ENCODE peak calls at places on chromosome 19, in nine cellular contexts. One of them, this sample, is unnamed.
A peak's percentile ranks its signal among the peaks of the same experiment; 100 is the strongest.

GRCh38 chr19:14433454-14434156 is 499 bp downstream of the PKN1 start:
- DNase-seq in tibial nerve: no peak
- DNase-seq in body of pancreas: peak; percentile 57
- DNase-seq in breast epithelium: no peak
- DNase-seq in testis: peak; percentile 49
- DNase-seq in sigmoid colon: no peak
- DNase-seq in adrenal gland: no peak
- DNase-seq in ovary: peak; percentile 29
- DNase-seq in A549: no peak
- DNase-seq in this sample: peak; percentile 86

GRCh38 chr19:53875602-53876340 is 6.2 kb upstream of the PRKCG start:
- DNase-seq in testis: no peak
- DNase-seq in sigmoid colon: no peak
- DNase-seq in body of pancreas: no peak
- DNase-seq in ovary: no peak
- DNase-seq in adrenal gland: no peak
- DNase-seq in breast epithelium: no peak
- DNase-seq in tibial nerve: no peak
- DNase-seq in A549: no peak
- DNase-seq in this sample: no peak

GRCh38 chr19:46040125-46040524 is 677 bp downstream of the IGFL4 start:
- DNase-seq in body of pancreas: no peak
- DNase-seq in testis: no peak
- DNase-seq in A549: no peak
- DNase-seq in sigmoid colon: no peak
- DNase-seq in ovary: no peak
- DNase-seq in adrenal gland: no peak
- DNase-seq in breast epithelium: no peak
- DNase-seq in tibial nerve: no peak
- DNase-seq in this sample: no peak

GRCh38 chr19:7293795-7294570 is at the start of gene INSR:
- DNase-seq in testis: peak; percentile 87
- DNase-seq in adrenal gland: peak; percentile 91
- DNase-seq in A549: peak; percentile 81
- DNase-seq in tibial nerve: peak; percentile 79
- DNase-seq in breast epithelium: peak; percentile 86
- DNase-seq in sigmoid colon: peak; percentile 95
- DNase-seq in ovary: peak; percentile 90
- DNase-seq in body of pancreas: peak; percentile 93
- DNase-seq in this sample: peak; percentile 91

GRCh38 chr19:2274937-2275535 is 6.9 kb downstream of the PEAK3 start:
- DNase-seq in adrenal gland: peak; percentile 84
- DNase-seq in breast epithelium: peak; percentile 48
- DNase-seq in ovary: peak; percentile 55
- DNase-seq in testis: peak; percentile 77
- DNase-seq in sigmoid colon: peak; percentile 83
- DNase-seq in A549: peak; percentile 69
- DNase-seq in body of pancreas: peak; percentile 70
- DNase-seq in tibial nerve: no peak
- DNase-seq in this sample: peak; percentile 89

GRCh38 chr19:44677019-44677809 is 5.9 kb downstream of the CEACAM19 start:
- DNase-seq in body of pancreas: no peak
- DNase-seq in breast epithelium: no peak
- DNase-seq in A549: peak; percentile 89
- DNase-seq in sigmoid colon: no peak
- DNase-seq in testis: peak; percentile 62
- DNase-seq in ovary: no peak
- DNase-seq in adrenal gland: peak; percentile 70
- DNase-seq in tibial nerve: no peak
- DNase-seq in this sample: no peak

GRCh38 chr19:4140237-4140711 is 13.2 kb upstream of the CREB3L3 start:
- DNase-seq in adrenal gland: peak; percentile 45
- DNase-seq in breast epithelium: no peak
- DNase-seq in tibial nerve: no peak
- DNase-seq in testis: peak; percentile 57
- DNase-seq in ovary: no peak
- DNase-seq in A549: peak; percentile 88
- DNase-seq in body of pancreas: peak; percentile 53
- DNase-seq in sigmoid colon: no peak
- DNase-seq in this sample: peak; percentile 77

GRCh38 chr19:7515471-7516226 is at the start of gene ZNF358:
- DNase-seq in body of pancreas: peak; percentile 69
- DNase-seq in sigmoid colon: peak; percentile 88
- DNase-seq in breast epithelium: peak; percentile 53
- DNase-seq in adrenal gland: peak; percentile 72
- DNase-seq in ovary: peak; percentile 70
- DNase-seq in A549: peak; percentile 67
- DNase-seq in tibial nerve: peak; percentile 43
- DNase-seq in testis: peak; percentile 67
- DNase-seq in this sample: peak; percentile 90

GRCh38 chr19:39408392-39409206 is 2.0 kb downstream of the ZFP36 start:
- DNase-seq in ovary: peak; percentile 41
- DNase-seq in testis: no peak
- DNase-seq in tibial nerve: no peak
- DNase-seq in adrenal gland: peak; percentile 49
- DNase-seq in breast epithelium: peak; percentile 71
- DNase-seq in A549: no peak
- DNase-seq in sigmoid colon: peak; percentile 73
- DNase-seq in body of pancreas: peak; percentile 71
- DNase-seq in this sample: peak; percentile 86

GRCh38 chr19:7497292-7497691 is 8.5 kb upstream of the PEX11G start:
- DNase-seq in A549: no peak
- DNase-seq in breast epithelium: no peak
- DNase-seq in sigmoid colon: no peak
- DNase-seq in ovary: no peak
- DNase-seq in adrenal gland: no peak
- DNase-seq in tibial nerve: no peak
- DNase-seq in body of pancreas: no peak
- DNase-seq in testis: no peak
- DNase-seq in this sample: no peak

GRCh38 chr19:34066007-34066656 is 106.2 kb upstream of the LSM14A start:
- DNase-seq in tibial nerve: no peak
- DNase-seq in testis: no peak
- DNase-seq in breast epithelium: no peak
- DNase-seq in A549: no peak
- DNase-seq in ovary: no peak
- DNase-seq in body of pancreas: no peak
- DNase-seq in sigmoid colon: no peak
- DNase-seq in adrenal gland: no peak
- DNase-seq in this sample: no peak

GRCh38 chr19:49835562-49835961 is 15.4 kb upstream of the PTOV1 start:
- DNase-seq in tibial nerve: no peak
- DNase-seq in A549: no peak
- DNase-seq in testis: no peak
- DNase-seq in sigmoid colon: no peak
- DNase-seq in body of pancreas: no peak
- DNase-seq in ovary: no peak
- DNase-seq in breast epithelium: no peak
- DNase-seq in adrenal gland: no peak
- DNase-seq in this sample: no peak

GRCh38 chr19:19501798-19502197 is 13.6 kb downstream of the TSSK6 start:
- DNase-seq in testis: no peak
- DNase-seq in tibial nerve: no peak
- DNase-seq in adrenal gland: no peak
- DNase-seq in body of pancreas: no peak
- DNase-seq in ovary: no peak
- DNase-seq in breast epithelium: no peak
- DNase-seq in sigmoid colon: no peak
- DNase-seq in A549: no peak
- DNase-seq in this sample: peak; percentile 63

GRCh38 chr19:58024661-58025060 is 9.2 kb upstream of the ZSCAN1 start:
- DNase-seq in sigmoid colon: no peak
- DNase-seq in tibial nerve: no peak
- DNase-seq in adrenal gland: no peak
- DNase-seq in ovary: no peak
- DNase-seq in A549: no peak
- DNase-seq in testis: no peak
- DNase-seq in breast epithelium: no peak
- DNase-seq in body of pancreas: no peak
- DNase-seq in this sample: no peak

GRCh38 chr19:32201211-32201610 is 144.2 kb upstream of the ZNF507 start:
- DNase-seq in testis: no peak
- DNase-seq in adrenal gland: no peak
- DNase-seq in sigmoid colon: no peak
- DNase-seq in A549: no peak
- DNase-seq in ovary: no peak
- DNase-seq in breast epithelium: no peak
- DNase-seq in body of pancreas: no peak
- DNase-seq in tibial nerve: no peak
- DNase-seq in this sample: peak; percentile 22

GRCh38 chr19:751501-752341 is 809 bp downstream of the MISP start:
- DNase-seq in body of pancreas: peak; percentile 13
- DNase-seq in sigmoid colon: no peak
- DNase-seq in testis: no peak
- DNase-seq in ovary: no peak
- DNase-seq in breast epithelium: no peak
- DNase-seq in adrenal gland: no peak
- DNase-seq in A549: peak; percentile 84
- DNase-seq in tibial nerve: no peak
- DNase-seq in this sample: no peak
- H3K4me3 ChIP-seq in body of pancreas: no peak overlapping the region
- H3K4me3 ChIP-seq in sigmoid colon: no peak overlapping the region
- H3K4me3 ChIP-seq in testis: no peak overlapping the region
- H3K4me3 ChIP-seq in ovary: no peak overlapping the region
- H3K4me3 ChIP-seq in breast epithelium: peak overlapping the region; percentile 21
- H3K4me3 ChIP-seq in adrenal gland: no peak overlapping the region
- H3K4me3 ChIP-seq in A549: peak overlapping the region; percentile 89
- H3K4me3 ChIP-seq in tibial nerve: no peak overlapping the region
- H3K4me3 ChIP-seq in this sample: no peak overlapping the region

GRCh38 chr19:55424518-55424917 is 16.9 kb upstream of the UBE2S start:
- DNase-seq in breast epithelium: no peak
- DNase-seq in body of pancreas: no peak
- DNase-seq in tibial nerve: no peak
- DNase-seq in sigmoid colon: no peak
- DNase-seq in adrenal gland: no peak
- DNase-seq in A549: no peak
- DNase-seq in testis: no peak
- DNase-seq in ovary: no peak
- DNase-seq in this sample: no peak
- H3K27ac ChIP-seq in breast epithelium: no peak overlapping the region
- H3K27ac ChIP-seq in body of pancreas: no peak overlapping the region
- H3K27ac ChIP-seq in tibial nerve: peak overlapping the region; percentile 80
- H3K27ac ChIP-seq in sigmoid colon: no peak overlapping the region
- H3K27ac ChIP-seq in adrenal gland: no peak overlapping the region
- H3K27ac ChIP-seq in A549: no peak overlapping the region
- H3K27ac ChIP-seq in testis: no peak overlapping the region
- H3K27ac ChIP-seq in ovary: no peak overlapping the region
- H3K27ac ChIP-seq in this sample: no peak overlapping the region

DNA sequence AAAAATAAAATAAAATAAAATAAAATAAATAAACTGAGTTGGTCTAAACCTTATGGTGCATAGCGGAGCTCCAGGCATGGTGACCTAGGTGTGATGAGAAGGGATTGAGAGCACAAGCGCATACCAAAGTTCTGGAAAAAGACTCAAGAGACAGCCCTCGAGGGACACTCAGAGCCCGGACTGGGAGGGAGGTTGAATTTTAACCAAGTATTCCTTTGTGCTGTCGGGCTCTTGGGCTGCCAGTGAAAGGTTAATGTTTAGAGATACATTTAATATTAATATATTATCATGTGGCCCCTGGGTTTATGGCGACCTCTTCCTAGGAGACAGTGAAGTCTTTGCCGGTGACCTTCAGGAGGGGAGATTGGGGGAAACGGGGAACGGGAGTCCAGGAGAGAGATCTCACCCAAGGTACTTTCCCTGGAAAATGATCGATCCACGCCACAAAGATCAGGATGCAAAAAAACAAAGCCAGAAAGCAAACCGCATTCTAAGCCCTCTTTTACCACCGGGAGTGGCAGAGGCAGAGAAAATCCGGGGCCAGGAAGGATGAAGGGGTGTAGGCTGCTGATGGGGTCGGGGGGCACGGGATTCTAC is 1.6 kb downstream of the FUT6 start:
- DNase-seq in A549: no peak
- DNase-seq in adrenal gland: no peak
- DNase-seq in ovary: no peak
- DNase-seq in testis: no peak
- DNase-seq in tibial nerve: no peak
- DNase-seq in sigmoid colon: no peak
- DNase-seq in body of pancreas: no peak
- DNase-seq in breast epithelium: no peak
- DNase-seq in this sample: no peak
- TF ChIP-seq POLR2A in A549: no peak
- TF ChIP-seq POLR2A in adrenal gland: no peak
- TF ChIP-seq POLR2A in ovary: no peak
- TF ChIP-seq POLR2A in testis: no peak
- TF ChIP-seq POLR2A in tibial nerve: no peak
- TF ChIP-seq POLR2A in sigmoid colon: no peak
- TF ChIP-seq POLR2A in body of pancreas: peak; percentile 3
- TF ChIP-seq POLR2A in breast epithelium: no peak
- TF ChIP-seq POLR2A in this sample: no peak

GRCh38 chr19:48512504-48513288 is 1.1 kb upstream of the LMTK3 start:
- DNase-seq in ovary: no peak
- DNase-seq in body of pancreas: no peak
- DNase-seq in sigmoid colon: no peak
- DNase-seq in tibial nerve: no peak
- DNase-seq in breast epithelium: no peak
- DNase-seq in A549: no peak
- DNase-seq in adrenal gland: no peak
- DNase-seq in testis: no peak
- DNase-seq in this sample: no peak

GRCh38 chr19:48510421-48511268 is 990 bp downstream of the LMTK3 start:
- DNase-seq in sigmoid colon: peak; percentile 82
- DNase-seq in breast epithelium: peak; percentile 60
- DNase-seq in testis: peak; percentile 88
- DNase-seq in adrenal gland: peak; percentile 47
- DNase-seq in A549: no peak
- DNase-seq in body of pancreas: peak; percentile 68
- DNase-seq in tibial nerve: peak; percentile 44
- DNase-seq in ovary: peak; percentile 57
- DNase-seq in this sample: peak; percentile 88

GRCh38 chr19:48509467-48510194 is 2.0 kb downstream of the LMTK3 start:
- DNase-seq in A549: no peak
- DNase-seq in adrenal gland: no peak
- DNase-seq in sigmoid colon: no peak
- DNase-seq in body of pancreas: no peak
- DNase-seq in ovary: no peak
- DNase-seq in testis: no peak
- DNase-seq in tibial nerve: no peak
- DNase-seq in breast epithelium: no peak
- DNase-seq in this sample: no peak

GRCh38 chr19:48511800-48512503 is at the start of gene LMTK3:
- DNase-seq in A549: peak; percentile 75
- DNase-seq in tibial nerve: no peak
- DNase-seq in body of pancreas: peak; percentile 45
- DNase-seq in ovary: no peak
- DNase-seq in testis: peak; percentile 58
- DNase-seq in breast epithelium: no peak
- DNase-seq in sigmoid colon: no peak
- DNase-seq in adrenal gland: peak; percentile 33
- DNase-seq in this sample: peak; percentile 83

DNA sequence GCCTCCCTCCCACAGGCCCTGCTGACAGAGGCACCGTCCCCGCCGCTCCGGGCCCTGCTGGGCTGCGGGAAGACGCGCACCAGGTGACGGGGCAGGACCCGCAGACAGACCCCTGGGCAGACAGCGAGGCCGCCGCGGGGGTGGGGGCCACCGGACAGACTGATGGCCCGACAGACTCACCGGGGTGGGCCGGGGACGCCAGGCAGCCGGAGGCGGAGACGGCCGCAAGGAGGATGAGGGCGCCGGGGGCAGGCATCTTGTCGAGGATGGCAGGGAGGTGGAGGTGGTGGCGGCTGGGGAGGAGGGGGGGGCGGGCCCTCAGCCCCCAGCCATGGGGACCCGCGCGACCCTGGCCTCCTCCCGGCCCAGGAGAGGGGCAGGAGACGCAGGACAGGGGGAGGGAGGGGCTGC is 309 bp downstream of the LMTK3 start:
- DNase-seq in testis: no peak
- DNase-seq in ovary: no peak
- DNase-seq in sigmoid colon: no peak
- DNase-seq in adrenal gland: no peak
- DNase-seq in body of pancreas: no peak
- DNase-seq in breast epithelium: no peak
- DNase-seq in tibial nerve: no peak
- DNase-seq in A549: no peak
- DNase-seq in this sample: peak; percentile 82
- H3K4me3 ChIP-seq in testis: peak overlapping the region; percentile 26
- H3K4me3 ChIP-seq in ovary: no peak overlapping the region
- H3K4me3 ChIP-seq in sigmoid colon: no peak overlapping the region
- H3K4me3 ChIP-seq in adrenal gland: no peak overlapping the region
- H3K4me3 ChIP-seq in body of pancreas: no peak overlapping the region
- H3K4me3 ChIP-seq in breast epithelium: peak overlapping the region; percentile 46
- H3K4me3 ChIP-seq in tibial nerve: no peak overlapping the region
- H3K4me3 ChIP-seq in A549: peak overlapping the region; percentile 34
- H3K4me3 ChIP-seq in this sample: peak overlapping the region; percentile 37